ENCODE peak calls at places on chromosomes 11 and 22, in ten cellular contexts. One of them, this sample, is unnamed. For H3K27me3 and H3K4me1, the result is how much of the 10 kb centered on the place peaks cover.

GRCh38 chr11:46855167-46855566 is 9.1 kb upstream of the CKAP5 start:
- DNase-seq in spleen: no peak
- DNase-seq in colonic mucosa: no peak
- DNase-seq in pancreas: no peak
- DNase-seq in tibial artery: no peak
- DNase-seq in astrocyte: peak
- DNase-seq in neural progenitor cell: no peak
- DNase-seq in tibial nerve: no peak
- DNase-seq in psoas muscle: no peak
- DNase-seq in neuronal stem cell: no peak
- DNase-seq in this sample: no peak

GRCh38 chr22:43921361-43921760 is 2.2 kb upstream of the PNPLA3 start:
- DNase-seq in spleen: no peak
- DNase-seq in colonic mucosa: no peak
- DNase-seq in pancreas: no peak
- DNase-seq in tibial artery: no peak
- DNase-seq in astrocyte: peak
- DNase-seq in neural progenitor cell: no peak
- DNase-seq in tibial nerve: no peak
- DNase-seq in psoas muscle: peak
- DNase-seq in neuronal stem cell: no peak
- DNase-seq in this sample: no peak

GRCh38 chr22:38788016-38788415 is 5.9 kb downstream of the DNAL4 start:
- DNase-seq in spleen: no peak
- DNase-seq in colonic mucosa: no peak
- DNase-seq in pancreas: no peak
- DNase-seq in tibial artery: no peak
- DNase-seq in astrocyte: peak
- DNase-seq in neural progenitor cell: no peak
- DNase-seq in tibial nerve: no peak
- DNase-seq in psoas muscle: no peak
- DNase-seq in neuronal stem cell: no peak
- DNase-seq in this sample: no peak

GRCh38 chr22:45994516-45995404 is 17.8 kb upstream of the WNT7B start:
- DNase-seq in spleen: peak
- DNase-seq in colonic mucosa: peak
- DNase-seq in pancreas: peak
- DNase-seq in tibial artery: peak
- DNase-seq in astrocyte: no peak
- DNase-seq in neural progenitor cell: peak
- DNase-seq in tibial nerve: peak
- DNase-seq in psoas muscle: peak
- DNase-seq in neuronal stem cell: peak
- DNase-seq in this sample: peak

GRCh38 chr22:22074634-22075381 is 92.2 kb upstream of the TOP3B start:
- DNase-seq in spleen: peak
- DNase-seq in colonic mucosa: no peak
- DNase-seq in pancreas: no peak
- DNase-seq in tibial artery: no peak
- DNase-seq in astrocyte: no peak
- DNase-seq in neural progenitor cell: no peak
- DNase-seq in tibial nerve: no peak
- DNase-seq in psoas muscle: no peak
- DNase-seq in neuronal stem cell: no peak
- DNase-seq in this sample: no peak

GRCh38 chr11:45305874-45306623 is 19.9 kb upstream of the SYT13 start:
- DNase-seq in spleen: no peak
- DNase-seq in colonic mucosa: no peak
- DNase-seq in pancreas: no peak
- DNase-seq in tibial artery: no peak
- DNase-seq in astrocyte: no peak
- DNase-seq in neural progenitor cell: no peak
- DNase-seq in tibial nerve: no peak
- DNase-seq in psoas muscle: no peak
- DNase-seq in neuronal stem cell: no peak
- DNase-seq in this sample: no peak

GRCh38 chr11:13258855-13259254 is 18.7 kb upstream of the BMAL1 start:
- DNase-seq in spleen: no peak
- DNase-seq in colonic mucosa: no peak
- DNase-seq in pancreas: no peak
- DNase-seq in tibial artery: no peak
- DNase-seq in astrocyte: no peak
- DNase-seq in neural progenitor cell: no peak
- DNase-seq in tibial nerve: no peak
- DNase-seq in psoas muscle: no peak
- DNase-seq in neuronal stem cell: no peak
- DNase-seq in this sample: no peak

GRCh38 chr11:36449566-36450390 is 60.3 kb downstream of the TRAF6 start:
- DNase-seq in spleen: no peak
- DNase-seq in colonic mucosa: no peak
- DNase-seq in pancreas: no peak
- DNase-seq in tibial artery: no peak
- DNase-seq in astrocyte: no peak
- DNase-seq in neural progenitor cell: no peak
- DNase-seq in tibial nerve: no peak
- DNase-seq in psoas muscle: no peak
- DNase-seq in neuronal stem cell: no peak
- DNase-seq in this sample: no peak

GRCh38 chr11:2383823-2384722 is 7.0 kb downstream of the CD81 start:
- DNase-seq in spleen: peak
- DNase-seq in colonic mucosa: peak
- DNase-seq in pancreas: peak
- DNase-seq in tibial artery: no peak
- DNase-seq in astrocyte: no peak
- DNase-seq in neural progenitor cell: no peak
- DNase-seq in tibial nerve: no peak
- DNase-seq in psoas muscle: peak
- DNase-seq in neuronal stem cell: no peak
- DNase-seq in this sample: peak

GRCh38 chr11:2381494-2382128 is 4.5 kb downstream of the CD81 start:
- DNase-seq in spleen: peak
- DNase-seq in colonic mucosa: no peak
- DNase-seq in pancreas: peak
- DNase-seq in tibial artery: peak
- DNase-seq in astrocyte: no peak
- DNase-seq in neural progenitor cell: no peak
- DNase-seq in tibial nerve: no peak
- DNase-seq in psoas muscle: no peak
- DNase-seq in neuronal stem cell: no peak
- DNase-seq in this sample: no peak

GRCh38 chr11:2384723-2385041 is 7.6 kb downstream of the CD81 start:
- DNase-seq in spleen: no peak
- DNase-seq in colonic mucosa: no peak
- DNase-seq in pancreas: peak
- DNase-seq in tibial artery: no peak
- DNase-seq in astrocyte: no peak
- DNase-seq in neural progenitor cell: no peak
- DNase-seq in tibial nerve: no peak
- DNase-seq in psoas muscle: peak
- DNase-seq in neuronal stem cell: no peak
- DNase-seq in this sample: no peak

GRCh38 chr11:2382129-2382517 is 5.0 kb downstream of the CD81 start:
- DNase-seq in spleen: peak
- DNase-seq in colonic mucosa: no peak
- DNase-seq in pancreas: peak
- DNase-seq in tibial artery: no peak
- DNase-seq in astrocyte: no peak
- DNase-seq in neural progenitor cell: no peak
- DNase-seq in tibial nerve: no peak
- DNase-seq in psoas muscle: no peak
- DNase-seq in neuronal stem cell: no peak
- DNase-seq in this sample: no peak

DNA sequence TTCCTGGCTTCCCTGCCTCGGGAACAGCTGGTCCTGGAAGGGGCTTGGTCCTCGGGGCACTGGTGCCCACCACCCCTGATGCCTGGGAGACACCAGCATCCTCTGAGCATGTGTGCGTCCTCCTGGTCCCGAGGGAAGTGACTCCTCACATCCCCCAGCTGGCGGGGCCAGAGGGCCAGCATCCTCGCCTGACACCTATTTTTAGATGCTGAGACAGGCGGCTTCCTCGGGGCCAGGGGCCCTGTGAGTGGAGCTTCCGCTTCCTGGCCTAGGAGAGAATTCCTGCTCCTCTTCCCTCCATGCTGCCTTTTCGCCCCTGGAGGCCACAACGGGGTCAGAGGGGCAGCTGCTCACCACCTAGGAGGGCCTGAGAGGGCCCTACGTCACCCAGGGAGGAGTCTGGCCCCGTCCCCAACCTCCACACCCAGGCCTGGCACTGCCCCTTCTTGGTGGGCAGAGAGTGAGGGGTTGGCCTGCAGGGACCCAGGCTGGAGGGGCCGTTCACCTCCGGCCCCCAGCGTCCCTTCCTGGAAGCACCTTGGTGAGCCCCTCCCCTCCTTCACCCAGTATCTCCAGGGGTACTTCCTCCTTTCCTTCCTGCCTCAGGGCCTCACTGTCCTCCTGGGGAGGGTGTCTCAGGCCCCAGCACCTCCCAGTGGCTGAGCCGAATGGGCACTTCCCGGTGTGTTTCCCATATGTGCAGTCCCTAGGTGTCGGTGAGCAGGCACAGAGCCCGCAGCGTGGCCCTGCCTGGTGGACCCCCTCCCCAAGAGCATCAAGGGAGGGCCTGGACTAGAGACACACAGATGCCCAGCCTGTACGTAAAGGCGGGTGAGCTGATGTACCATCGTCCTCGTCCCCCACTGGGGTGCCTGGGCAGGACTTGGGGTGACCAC is 6.1 kb downstream of the CD81 start:
- DNase-seq in spleen: peak
- DNase-seq in colonic mucosa: no peak
- DNase-seq in pancreas: peak
- DNase-seq in tibial artery: peak
- DNase-seq in astrocyte: no peak
- DNase-seq in neural progenitor cell: no peak
- DNase-seq in tibial nerve: no peak
- DNase-seq in psoas muscle: peak
- DNase-seq in neuronal stem cell: no peak
- DNase-seq in this sample: no peak
- H3K4me3 ChIP-seq in spleen: peak
- H3K4me3 ChIP-seq in colonic mucosa: no peak
- H3K4me3 ChIP-seq in pancreas: no peak
- H3K4me3 ChIP-seq in tibial artery: no peak
- H3K4me3 ChIP-seq in astrocyte: no peak
- H3K4me3 ChIP-seq in neural progenitor cell: no peak
- H3K4me3 ChIP-seq in tibial nerve: no peak
- H3K4me3 ChIP-seq in psoas muscle: peak
- H3K4me3 ChIP-seq in neuronal stem cell: no peak
- H3K4me3 ChIP-seq in this sample: no peak

GRCh38 chr22:40029189-40029890 is 34.6 kb downstream of the FAM83F start:
- DNase-seq in spleen: peak
- DNase-seq in colonic mucosa: no peak
- DNase-seq in pancreas: no peak
- DNase-seq in tibial artery: no peak
- DNase-seq in astrocyte: no peak
- DNase-seq in neural progenitor cell: peak
- DNase-seq in tibial nerve: no peak
- DNase-seq in psoas muscle: no peak
- DNase-seq in neuronal stem cell: no peak
- DNase-seq in this sample: no peak

GRCh38 chr22:40028098-40028425 is 33.3 kb downstream of the FAM83F start:
- DNase-seq in spleen: peak
- DNase-seq in colonic mucosa: no peak
- DNase-seq in pancreas: no peak
- DNase-seq in tibial artery: no peak
- DNase-seq in astrocyte: no peak
- DNase-seq in neural progenitor cell: peak
- DNase-seq in tibial nerve: no peak
- DNase-seq in psoas muscle: no peak
- DNase-seq in neuronal stem cell: no peak
- DNase-seq in this sample: no peak

GRCh38 chr22:40030757-40031092 is 36.0 kb downstream of the FAM83F start:
- DNase-seq in spleen: peak
- DNase-seq in colonic mucosa: no peak
- DNase-seq in pancreas: no peak
- DNase-seq in tibial artery: no peak
- DNase-seq in astrocyte: no peak
- DNase-seq in neural progenitor cell: peak
- DNase-seq in tibial nerve: no peak
- DNase-seq in psoas muscle: no peak
- DNase-seq in neuronal stem cell: no peak
- DNase-seq in this sample: no peak

GRCh38 chr22:40031766-40032470 is 37.2 kb downstream of the FAM83F start:
- DNase-seq in spleen: peak
- DNase-seq in colonic mucosa: no peak
- DNase-seq in pancreas: no peak
- DNase-seq in tibial artery: peak
- DNase-seq in astrocyte: no peak
- DNase-seq in neural progenitor cell: no peak
- DNase-seq in tibial nerve: no peak
- DNase-seq in psoas muscle: peak
- DNase-seq in neuronal stem cell: no peak
- DNase-seq in this sample: no peak

DNA sequence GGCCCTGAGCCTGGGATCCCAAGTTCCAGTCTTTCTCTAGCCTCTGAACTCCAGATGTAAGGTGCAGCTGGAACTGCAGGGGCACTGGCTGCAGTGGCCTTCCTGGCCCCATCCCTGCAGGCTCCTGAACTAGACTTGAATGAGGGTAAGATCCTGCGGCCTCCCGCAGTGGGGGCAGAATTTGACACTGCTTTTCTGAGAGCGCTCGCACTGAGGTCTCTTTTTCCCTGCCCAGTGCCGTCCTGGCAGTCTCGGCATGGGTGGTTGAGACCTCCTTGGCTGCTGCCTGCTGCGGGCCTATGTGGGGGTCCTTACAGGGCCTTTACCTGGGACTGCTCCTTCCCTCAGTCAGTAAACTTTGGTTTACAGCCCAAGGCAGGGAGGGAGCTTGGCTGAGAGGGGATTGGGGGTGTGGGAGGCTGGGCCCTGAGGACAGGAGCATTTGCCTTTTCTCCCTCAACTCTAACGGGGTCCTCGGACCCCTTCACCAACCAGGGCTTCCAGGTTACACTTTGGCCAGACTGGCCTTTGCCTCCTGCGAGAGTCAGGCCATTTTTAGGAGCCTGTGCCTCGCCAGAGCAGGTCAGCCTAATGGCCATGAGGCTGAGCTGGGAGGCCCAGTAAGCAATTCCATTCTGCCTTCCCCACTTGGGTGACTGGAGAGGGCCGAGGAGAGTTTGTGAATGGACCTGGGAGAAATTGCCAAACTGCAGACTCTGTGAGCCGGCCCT is 35.4 kb downstream of the FAM83F start:
- DNase-seq in spleen: peak
- DNase-seq in colonic mucosa: no peak
- DNase-seq in pancreas: no peak
- DNase-seq in tibial artery: no peak
- DNase-seq in astrocyte: no peak
- DNase-seq in neural progenitor cell: peak
- DNase-seq in tibial nerve: no peak
- DNase-seq in psoas muscle: no peak
- DNase-seq in neuronal stem cell: no peak
- DNase-seq in this sample: no peak
- H3K27me3 ChIP-seq in spleen: under half
- H3K27me3 ChIP-seq in colonic mucosa: under half
- H3K27me3 ChIP-seq in pancreas: under half
- H3K27me3 ChIP-seq in tibial artery: under half
- H3K27me3 ChIP-seq in astrocyte: under half
- H3K27me3 ChIP-seq in neural progenitor cell: under half
- H3K27me3 ChIP-seq in tibial nerve: under half
- H3K27me3 ChIP-seq in psoas muscle: under half
- H3K27me3 ChIP-seq in neuronal stem cell: under half
- H3K27me3 ChIP-seq in this sample: under half

DNA sequence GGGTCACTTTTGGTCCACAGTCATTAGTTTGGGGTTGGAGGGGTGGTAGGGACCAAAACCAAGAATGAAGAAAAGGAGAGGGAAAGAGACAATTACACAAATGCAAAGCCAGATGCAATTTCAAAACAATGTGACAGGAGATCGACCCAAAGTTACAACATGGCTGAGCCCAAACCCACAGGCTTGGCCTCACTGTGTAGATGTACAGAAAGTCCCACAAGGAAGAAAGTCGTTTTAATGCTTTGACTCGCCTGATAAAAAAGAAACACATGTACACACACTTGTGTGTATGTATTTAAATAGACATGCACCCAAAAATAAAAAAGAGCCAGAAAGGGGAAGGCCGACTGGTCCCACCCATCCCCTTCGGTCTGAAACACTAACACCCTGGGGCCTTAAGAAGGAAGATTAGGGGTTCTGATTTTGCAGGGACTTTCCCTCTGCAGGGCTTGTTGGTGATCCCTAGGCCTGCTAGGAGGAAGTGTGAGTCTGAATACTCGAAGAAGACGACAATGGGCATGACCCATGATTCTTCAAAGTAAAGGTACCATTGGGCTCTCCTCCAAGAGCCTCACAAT is 104.1 kb downstream of the ETS1 start:
- DNase-seq in spleen: no peak
- DNase-seq in colonic mucosa: no peak
- DNase-seq in pancreas: no peak
- DNase-seq in tibial artery: no peak
- DNase-seq in astrocyte: no peak
- DNase-seq in neural progenitor cell: no peak
- DNase-seq in tibial nerve: no peak
- DNase-seq in psoas muscle: no peak
- DNase-seq in neuronal stem cell: no peak
- DNase-seq in this sample: no peak
- H3K4me1 ChIP-seq in spleen: half or more
- H3K4me1 ChIP-seq in colonic mucosa: under half
- H3K4me1 ChIP-seq in pancreas: under half
- H3K4me1 ChIP-seq in tibial artery: half or more
- H3K4me1 ChIP-seq in astrocyte: under half
- H3K4me1 ChIP-seq in neural progenitor cell: under half
- H3K4me1 ChIP-seq in tibial nerve: half or more
- H3K4me1 ChIP-seq in psoas muscle: under half
- H3K4me1 ChIP-seq in neuronal stem cell: under half
- H3K4me1 ChIP-seq in this sample: half or more

GRCh38 chr22:20135265-20135664 is 3.7 kb downstream of the ZDHHC8 start:
- DNase-seq in spleen: no peak
- DNase-seq in colonic mucosa: no peak
- DNase-seq in pancreas: no peak
- DNase-seq in tibial artery: no peak
- DNase-seq in astrocyte: no peak
- DNase-seq in neural progenitor cell: no peak
- DNase-seq in tibial nerve: no peak
- DNase-seq in psoas muscle: no peak
- DNase-seq in neuronal stem cell: no peak
- DNase-seq in this sample: no peak

GRCh38 chr22:20137671-20138416 is 6.2 kb downstream of the ZDHHC8 start:
- DNase-seq in spleen: no peak
- DNase-seq in colonic mucosa: no peak
- DNase-seq in pancreas: no peak
- DNase-seq in tibial artery: no peak
- DNase-seq in astrocyte: no peak
- DNase-seq in neural progenitor cell: no peak
- DNase-seq in tibial nerve: no peak
- DNase-seq in psoas muscle: no peak
- DNase-seq in neuronal stem cell: no peak
- DNase-seq in this sample: no peak

GRCh38 chr22:20135846-20136602 is 4.4 kb downstream of the ZDHHC8 start:
- DNase-seq in spleen: no peak
- DNase-seq in colonic mucosa: no peak
- DNase-seq in pancreas: no peak
- DNase-seq in tibial artery: no peak
- DNase-seq in astrocyte: no peak
- DNase-seq in neural progenitor cell: no peak
- DNase-seq in tibial nerve: no peak
- DNase-seq in psoas muscle: no peak
- DNase-seq in neuronal stem cell: no peak
- DNase-seq in this sample: no peak

GRCh38 chr22:20137113-20137512 is 5.5 kb downstream of the ZDHHC8 start:
- DNase-seq in spleen: no peak
- DNase-seq in colonic mucosa: no peak
- DNase-seq in pancreas: no peak
- DNase-seq in tibial artery: no peak
- DNase-seq in astrocyte: no peak
- DNase-seq in neural progenitor cell: no peak
- DNase-seq in tibial nerve: no peak
- DNase-seq in psoas muscle: no peak
- DNase-seq in neuronal stem cell: no peak
- DNase-seq in this sample: no peak

DNA sequence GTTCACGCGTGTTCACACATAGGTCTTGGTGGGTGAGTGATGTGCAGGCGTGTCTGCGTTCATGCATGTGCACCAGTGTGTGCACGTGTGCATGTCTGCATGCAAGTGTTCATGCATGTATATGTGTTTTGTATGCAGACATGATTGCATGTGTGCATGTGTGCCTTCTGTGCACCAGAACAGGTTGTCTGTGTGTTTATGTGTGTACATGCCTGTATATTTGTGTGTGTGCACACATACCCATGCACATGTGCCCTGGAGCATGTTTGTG is 4.9 kb downstream of the ZDHHC8 start:
- DNase-seq in spleen: no peak
- DNase-seq in colonic mucosa: no peak
- DNase-seq in pancreas: no peak
- DNase-seq in tibial artery: no peak
- DNase-seq in astrocyte: no peak
- DNase-seq in neural progenitor cell: no peak
- DNase-seq in tibial nerve: no peak
- DNase-seq in psoas muscle: no peak
- DNase-seq in neuronal stem cell: no peak
- DNase-seq in this sample: no peak
- H3K4me3 ChIP-seq in spleen: no peak
- H3K4me3 ChIP-seq in colonic mucosa: no peak
- H3K4me3 ChIP-seq in pancreas: no peak
- H3K4me3 ChIP-seq in tibial artery: no peak
- H3K4me3 ChIP-seq in astrocyte: no peak
- H3K4me3 ChIP-seq in neural progenitor cell: no peak
- H3K4me3 ChIP-seq in tibial nerve: no peak
- H3K4me3 ChIP-seq in psoas muscle: no peak
- H3K4me3 ChIP-seq in neuronal stem cell: no peak
- H3K4me3 ChIP-seq in this sample: no peak